ENCODE peak calls at places on chromosomes 13 and 19, in eight cellular contexts. F, G, N, B, V, W, R and U are unnamed samples.

GRCh38 chr13:45482571-45483173 is 17.9 kb downstream of the COG3 start:
- DNase-seq in F (no peak), G (no peak), N (no peak), B (peak), V (no peak), W (no peak), R (no peak), U (no peak)

GRCh38 chr19:13355356-13355755 is 150.9 kb downstream of the CACNA1A start:
- DNase-seq in F (no peak), G (no peak), N (no peak), B (no peak), V (no peak), W (no peak), R (no peak), U (no peak)

GRCh38 chr13:101474419-101474957 is 22.0 kb downstream of the ITGBL1 start:
- DNase-seq in F (no peak), G (no peak), N (peak), B (peak), V (peak), W (peak), R (no peak), U (no peak)

GRCh38 chr19:54606891-54607781 is 13.7 kb downstream of the LILRA1 start:
- DNase-seq in F (no peak), G (no peak), N (no peak), B (no peak), V (no peak), W (no peak), R (no peak), U (no peak)

GRCh38 chr13:44764334-44764733 is 188.2 kb upstream of the TSC22D1 start:
- DNase-seq in F (no peak), G (no peak), N (peak), B (no peak), V (peak), W (peak), R (no peak), U (no peak)

GRCh38 chr13:45337395-45337794 is 3.6 kb downstream of the TPT1 start:
- DNase-seq in F (no peak), G (no peak), N (no peak), B (no peak), V (no peak), W (no peak), R (no peak), U (no peak)

GRCh38 chr13:88637935-88638334 is 966.8 kb downstream of the SLITRK5 start:
- DNase-seq in F (no peak), G (no peak), N (no peak), B (no peak), V (no peak), W (no peak), R (no peak), U (no peak)

GRCh38 chr13:103101500-103101899 is 35.3 kb upstream of the SLC10A2 start:
- DNase-seq in F (no peak), G (peak), N (no peak), B (no peak), V (no peak), W (no peak), R (no peak), U (no peak)

GRCh38 chr19:47411101-47411500 is 8.2 kb downstream of the MEIS3 start:
- DNase-seq in F (no peak), G (no peak), N (no peak), B (no peak), V (no peak), W (no peak), R (no peak), U (no peak)

GRCh38 chr13:99659234-99659633 is 158.0 kb downstream of the TM9SF2 start:
- DNase-seq in F (no peak), G (no peak), N (no peak), B (no peak), V (peak), W (peak), R (peak), U (no peak)

GRCh38 chr13:25241007-25241406 is 46.3 kb downstream of the MTMR6 start:
- DNase-seq in F (no peak), G (no peak), N (no peak), B (no peak), V (no peak), W (no peak), R (no peak), U (no peak)

GRCh38 chr13:26971990-26972888 is 199.4 kb downstream of the USP12 start:
- DNase-seq in F (peak), G (no peak), N (peak), B (peak), V (peak), W (peak), R (peak), U (peak)

GRCh38 chr19:10122066-10122465 is 2.4 kb upstream of the EIF3G start:
- DNase-seq in F (no peak), G (no peak), N (no peak), B (peak), V (no peak), W (no peak), R (no peak), U (no peak)

GRCh38 chr13:39370554-39370953 is 232.4 kb downstream of the LHFPL6 start:
- DNase-seq in F (no peak), G (no peak), N (peak), B (no peak), V (no peak), W (no peak), R (no peak), U (no peak)

GRCh38 chr13:40483601-40484000 is 182.8 kb downstream of the FOXO1 start:
- DNase-seq in F (no peak), G (no peak), N (no peak), B (no peak), V (no peak), W (no peak), R (no peak), U (peak)

GRCh38 chr19:54463531-54464043 is at the start of gene LENG9:
- DNase-seq in F (peak), G (peak), N (peak), B (peak), V (peak), W (peak), R (no peak), U (peak)

GRCh38 chr19:13024126-13024957 is 29.1 kb downstream of the NFIX start:
- DNase-seq in F (no peak), G (no peak), N (no peak), B (peak), V (no peak), W (peak), R (no peak), U (no peak)

GRCh38 chr13:32824671-32825070 is 191.6 kb upstream of the KL start:
- DNase-seq in F (peak), G (no peak), N (peak), B (peak), V (peak), W (peak), R (no peak), U (no peak)

GRCh38 chr13:40672310-40673060 is 6.0 kb upstream of the FOXO1 start:
- DNase-seq in F (peak), G (peak), N (peak), B (peak), V (peak), W (no peak), R (no peak), U (no peak)

GRCh38 chr19:19558055-19558454 is 20.0 kb downstream of the CILP2 start:
- DNase-seq in F (no peak), G (no peak), N (no peak), B (no peak), V (no peak), W (no peak), R (no peak), U (no peak)

GRCh38 chr19:3670796-3671679 is 29.2 kb downstream of the PIP5K1C start:
- DNase-seq in F (no peak), G (no peak), N (peak), B (no peak), V (no peak), W (no peak), R (no peak), U (no peak)

GRCh38 chr13:44013666-44014291 is 134.1 kb downstream of the LACC1 start:
- DNase-seq in F (no peak), G (no peak), N (peak), B (peak), V (no peak), W (no peak), R (no peak), U (no peak)

GRCh38 chr13:109307027-109307426 is 479.4 kb downstream of the IRS2 start:
- DNase-seq in F (no peak), G (no peak), N (no peak), B (no peak), V (no peak), W (no peak), R (no peak), U (no peak)

GRCh38 chr13:83162493-83162892 is 719.8 kb downstream of the SLITRK1 start:
- DNase-seq in F (no peak), G (no peak), N (no peak), B (no peak), V (peak), W (peak), R (peak), U (no peak)

GRCh38 chr19:57359300-57359699 is 4.1 kb upstream of the TRAPPC2B start:
- DNase-seq in F (no peak), G (no peak), N (no peak), B (no peak), V (no peak), W (no peak), R (no peak), U (no peak)

GRCh38 chr19:4456566-4456842 is 1.1 kb downstream of the UBXN6 start:
- DNase-seq in F (no peak), G (peak), N (peak), B (peak), V (no peak), W (peak), R (no peak), U (no peak)

GRCh38 chr19:42311612-42312160 is 1.4 kb upstream of the TMEM145 start:
- DNase-seq in F (no peak), G (peak), N (no peak), B (no peak), V (peak), W (peak), R (no peak), U (no peak)

GRCh38 chr19:49118565-49119410 is at the start of gene C19orf73:
- DNase-seq in F (peak), G (peak), N (peak), B (peak), V (peak), W (peak), R (peak), U (peak)

GRCh38 chr19:14139944-14140343 is 3.6 kb upstream of the ASF1B start:
- DNase-seq in F (no peak), G (no peak), N (no peak), B (no peak), V (no peak), W (peak), R (no peak), U (no peak)

GRCh38 chr19:11324079-11324661 is 15.3 kb downstream of the RAB3D start:
- DNase-seq in F (no peak), G (peak), N (peak), B (peak), V (no peak), W (no peak), R (no peak), U (peak)

GRCh38 chr13:114155320-114155719 is 22.9 kb upstream of the RASA3 start:
- DNase-seq in F (no peak), G (no peak), N (no peak), B (no peak), V (no peak), W (no peak), R (no peak), U (no peak)

DNA sequence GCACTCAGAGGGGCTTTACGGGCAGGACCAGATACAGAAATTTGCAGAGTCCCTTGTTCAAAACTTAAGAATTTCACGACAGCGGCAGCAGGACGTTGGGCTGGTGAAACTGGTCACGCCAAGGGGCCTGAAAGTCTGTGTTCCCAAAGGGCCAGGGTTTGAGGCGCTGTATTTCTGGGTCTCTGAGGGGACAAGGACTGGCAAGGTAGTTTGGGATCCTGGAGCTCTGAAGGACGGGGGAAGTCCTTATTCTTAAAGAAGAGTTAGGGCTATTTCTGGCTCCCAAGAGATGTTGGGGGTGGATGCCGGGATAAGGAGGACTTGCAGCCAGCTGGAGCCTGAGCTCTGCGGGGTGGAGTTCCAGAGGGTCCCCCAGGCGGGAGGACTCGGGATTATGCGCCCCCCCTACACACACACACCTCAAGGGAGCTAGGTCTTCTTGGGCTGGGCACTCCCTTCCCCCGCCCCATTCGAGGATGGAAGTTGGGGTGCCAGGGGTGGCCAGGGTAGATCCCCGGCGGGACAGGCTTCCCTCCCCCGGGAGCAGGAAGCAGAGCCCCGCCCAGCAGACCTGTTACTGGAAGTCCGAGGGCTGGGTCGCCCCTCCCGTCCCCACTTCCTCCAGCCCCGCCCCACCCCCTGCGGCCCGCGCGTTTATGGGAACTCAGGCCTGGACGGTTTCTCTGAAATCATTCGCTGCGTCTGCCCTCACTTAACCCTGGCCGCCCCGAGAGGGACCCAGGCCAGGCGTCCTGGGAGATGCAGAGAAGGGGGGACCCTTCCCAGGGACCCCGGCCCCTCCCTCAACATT is 5.6 kb downstream of the BCL3 start:
- DNase-seq in F (no peak), G (peak), N (peak), B (peak), V (peak), W (peak), R (peak), U (peak)
- TF ChIP-seq EZH2phosphoT487 in F (no peak), G (no peak), N (no peak), B (no peak), V (no peak), W (no peak), R (no peak), U (no peak)

GRCh38 chr19:33795370-33796163 is 1.1 kb upstream of the KCTD15 start:
- DNase-seq in F (no peak), G (peak), N (peak), B (peak), V (peak), W (peak), R (no peak), U (peak)
- TF ChIP-seq CTCF in F (peak), G (peak), N (peak), B (peak), V (peak), W (peak), R (peak), U (peak)

GRCh38 chr19:8657869-8658268 is 27.4 kb downstream of the NFILZ start:
- DNase-seq in F (no peak), G (no peak), N (no peak), B (no peak), V (no peak), W (no peak), R (no peak), U (no peak)

GRCh38 chr19:8654591-8655339 is 24.3 kb downstream of the NFILZ start:
- DNase-seq in F (peak), G (peak), N (peak), B (peak), V (peak), W (peak), R (peak), U (peak)

GRCh38 chr19:8659905-8660304 is 29.5 kb downstream of the NFILZ start:
- DNase-seq in F (no peak), G (no peak), N (no peak), B (no peak), V (no peak), W (no peak), R (no peak), U (no peak)

GRCh38 chr19:8655340-8655709 is 24.9 kb downstream of the NFILZ start:
- DNase-seq in F (no peak), G (peak), N (no peak), B (no peak), V (no peak), W (no peak), R (peak), U (peak)
- TF ChIP-seq EZH2phosphoT487 in F (no peak), G (no peak), N (no peak), B (no peak), V (no peak), W (no peak), R (no peak), U (no peak)

DNA sequence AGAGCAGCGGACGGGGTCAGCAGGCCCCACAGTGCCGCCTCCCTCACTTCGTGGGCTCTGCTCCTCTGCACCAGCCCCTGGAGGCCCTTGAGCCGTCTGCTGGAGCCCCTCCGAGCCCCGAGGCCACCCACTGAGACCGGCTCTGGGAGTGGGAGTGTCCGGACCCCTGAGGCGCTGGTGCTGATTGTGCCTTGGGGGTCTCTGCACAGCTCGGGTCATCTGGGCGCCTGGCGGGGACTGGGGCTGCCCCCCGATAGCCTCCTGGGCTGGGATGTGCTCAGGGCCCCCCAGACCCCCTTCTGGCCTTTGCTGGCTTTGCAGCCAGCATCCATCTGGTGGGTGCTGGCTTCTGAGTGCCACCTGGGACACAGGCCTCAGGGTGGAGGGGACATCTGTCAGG is 15.4 kb downstream of the CBARP start:
- DNase-seq in F (no peak), G (peak), N (no peak), B (no peak), V (no peak), W (no peak), R (no peak), U (no peak)
- TF ChIP-seq CTCF in F (no peak), G (no peak), N (no peak), B (no peak), V (no peak), W (no peak), R (peak), U (no peak)

GRCh38 chr13:30121666-30122065 is 185.7 kb downstream of the KATNAL1 start:
- DNase-seq in F (no peak), G (no peak), N (no peak), B (no peak), V (no peak), W (no peak), R (no peak), U (no peak)

GRCh38 chr13:30121244-30121643 is 186.1 kb downstream of the KATNAL1 start:
- DNase-seq in F (no peak), G (no peak), N (no peak), B (no peak), V (no peak), W (no peak), R (no peak), U (no peak)

GRCh38 chr13:30123575-30123974 is 183.8 kb downstream of the KATNAL1 start:
- DNase-seq in F (no peak), G (no peak), N (no peak), B (no peak), V (no peak), W (no peak), R (no peak), U (no peak)

GRCh38 chr13:30119476-30119875 is 187.9 kb downstream of the KATNAL1 start:
- DNase-seq in F (no peak), G (no peak), N (peak), B (peak), V (no peak), W (no peak), R (no peak), U (no peak)

DNA sequence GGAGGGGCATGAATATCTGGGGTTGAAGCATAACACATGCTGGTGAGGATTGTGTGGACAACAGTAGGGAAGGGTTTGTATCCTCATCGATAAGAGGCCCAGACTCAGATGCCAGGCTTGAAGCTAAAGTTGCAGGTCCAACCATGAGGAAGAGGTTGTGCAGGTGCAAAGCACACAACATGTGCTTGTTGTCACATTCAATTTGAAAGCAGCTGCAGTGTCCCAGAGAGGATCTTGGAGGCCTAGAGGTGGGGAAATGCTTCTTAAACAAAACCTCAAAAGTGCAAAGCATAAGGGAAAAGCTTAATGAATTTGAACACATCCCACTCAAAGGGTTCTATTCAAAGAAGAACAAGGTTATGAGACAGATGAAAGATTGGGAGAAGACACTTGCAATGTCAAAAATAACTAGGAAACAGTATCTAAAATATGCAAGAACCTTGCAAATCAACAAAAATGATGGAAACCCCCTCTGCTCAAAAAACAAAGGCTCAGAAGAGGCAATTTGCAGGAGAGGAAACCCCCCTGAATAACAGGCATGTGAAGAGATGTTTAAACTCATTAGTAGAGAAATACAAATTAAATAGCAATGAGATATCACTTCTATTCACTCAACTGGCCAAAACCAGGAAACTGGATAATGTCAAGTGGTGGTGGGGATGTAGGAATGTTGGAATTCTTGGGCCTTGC is 187.1 kb downstream of the KATNAL1 start:
- DNase-seq in F (no peak), G (no peak), N (no peak), B (no peak), V (no peak), W (no peak), R (no peak), U (no peak)
- TF ChIP-seq EZH2phosphoT487 in F (no peak), G (no peak), N (no peak), B (no peak), V (no peak), W (no peak), R (no peak), U (no peak)

DNA sequence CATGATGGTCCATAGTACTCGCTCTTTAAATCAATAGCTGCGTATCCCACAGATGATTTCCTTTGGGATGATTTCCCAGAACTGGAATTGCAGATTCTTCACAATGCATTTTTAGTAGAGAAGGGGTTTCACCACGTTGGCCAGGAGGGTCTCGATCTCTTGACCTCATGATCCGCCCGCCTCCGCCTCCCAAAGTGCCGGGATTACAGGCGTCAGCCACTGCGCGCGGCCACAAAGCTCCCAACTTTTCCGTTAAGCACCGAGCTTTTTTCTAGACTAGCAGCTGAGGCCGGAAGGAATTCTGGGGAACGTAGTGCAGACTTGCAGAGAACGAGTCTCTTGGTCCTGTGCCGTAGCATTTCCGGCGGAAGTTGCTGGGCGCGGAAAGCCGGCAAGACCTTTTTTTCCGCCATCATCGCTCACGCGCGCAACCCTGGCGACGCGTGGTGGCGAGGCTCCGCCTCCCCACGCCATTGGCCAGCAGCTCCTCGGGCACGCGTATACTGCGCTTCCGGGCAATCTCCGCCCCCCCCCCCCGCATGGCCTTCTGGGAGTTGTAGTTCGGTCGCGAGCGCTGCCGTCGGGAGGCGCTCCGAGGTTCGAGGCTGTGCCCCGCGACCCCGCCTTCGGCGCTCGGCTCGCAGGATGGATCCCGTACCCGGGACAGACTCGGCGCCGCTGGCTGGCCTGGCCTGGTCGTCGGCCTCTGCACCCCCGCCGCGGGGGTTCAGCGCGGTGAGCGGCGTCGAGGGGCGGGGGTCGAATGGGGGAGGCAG is at the start of gene MVB12A:
- DNase-seq in F (peak), G (peak), N (peak), B (peak), V (peak), W (peak), R (peak), U (peak)
- TF ChIP-seq CTCF in F (no peak), G (no peak), N (no peak), B (no peak), V (no peak), W (no peak), R (no peak), U (no peak)